ENCODE peak calls at places on chromosomes 11 and 22, in four cellular contexts. I is lower lobe of right lung, D is fibroblast of mammary gland, V is SJSA1. Q is an unnamed sample.

GRCh38 chr22:29700949-29701927 is 18.6 kb upstream of the CABP7 start:
- DNase-seq in I (no peak), D (peak; percentile 28), V (no peak), Q (no peak)

GRCh38 chr11:37286890-37287289 is 688.9 kb upstream of the RAG2 start:
- DNase-seq in V (no peak), D (no peak), I (no peak), Q (no peak)

GRCh38 chr22:29219881-29220670 is 14.4 kb downstream of the EMID1 start:
- DNase-seq in I (no peak), D (no peak), V (no peak), Q (no peak)

GRCh38 chr11:73452726-73453125 is 76.5 kb downstream of the RELT start:
- DNase-seq in I (no peak), V (no peak), D (no peak), Q (no peak)

GRCh38 chr22:22884888-22885840 is 2.5 kb upstream of the IGLL5 start:
- DNase-seq in V (peak; percentile 23), I (no peak), D (no peak), Q (no peak)

GRCh38 chr11:34147581-34147980 is 42.2 kb downstream of the NAT10 start:
- DNase-seq in V (no peak), I (peak; percentile 4), D (no peak), Q (no peak)

GRCh38 chr11:133840479-133840941 is 4.8 kb downstream of the SPATA19 start:
- DNase-seq in I (no peak), D (no peak), V (no peak), Q (no peak)

GRCh38 chr11:132587716-132588115 is 944.6 kb downstream of the OPCML start:
- DNase-seq in I (no peak), V (no peak), D (no peak), Q (no peak)

GRCh38 chr11:723120-723883 is 17.3 kb downstream of the EPS8L2 start:
- DNase-seq in D (peak; percentile 62), V (no peak), I (peak; percentile 52), Q (no peak)

GRCh38 chr11:115456019-115456418 is 48.2 kb downstream of the CADM1 start:
- DNase-seq in V (no peak), D (no peak), I (no peak), Q (no peak)

GRCh38 chr11:42778193-42778592 is 533.6 kb upstream of the API5 start:
- DNase-seq in I (no peak), V (no peak), D (no peak), Q (no peak)

GRCh38 chr11:73812234-73812633 is 24.6 kb downstream of the MRPL48 start:
- DNase-seq in I (no peak), D (no peak), V (no peak), Q (no peak)

GRCh38 chr22:46110215-46110614 is 40.1 kb upstream of the PPARA start:
- DNase-seq in I (no peak), V (peak; percentile 65), D (peak; percentile 77), Q (no peak)

GRCh38 chr11:60974726-60975125 is 3.2 kb downstream of the CD6 start:
- DNase-seq in I (no peak), V (no peak), D (no peak), Q (no peak)

GRCh38 chr22:26348810-26349526 is 80.1 kb upstream of the ASPHD2 start:
- DNase-seq in D (no peak), I (no peak), V (no peak), Q (no peak)

GRCh38 chr11:12701815-12702214 is 27.6 kb downstream of the TEAD1 start:
- DNase-seq in I (no peak), V (no peak), D (no peak), Q (no peak)

GRCh38 chr22:44399196-44399837 is 86.6 kb upstream of the SHISAL1 start:
- DNase-seq in D (no peak), I (peak; percentile 24), V (peak; percentile 28), Q (peak; percentile 39)

GRCh38 chr11:82767123-82767522 is 33.5 kb upstream of the FAM181B start:
- DNase-seq in I (no peak), V (no peak), D (peak; percentile 4), Q (no peak)

GRCh38 chr11:6925636-6926207 is 504 bp upstream of the ZNF215 start:
- DNase-seq in V (no peak), I (no peak), D (peak; percentile 40), Q (no peak)

GRCh38 chr11:114162719-114163123 is 103.2 kb downstream of the ZBTB16 start:
- DNase-seq in V (peak; percentile 51), D (peak; percentile 100), I (peak; percentile 76), Q (peak; percentile 84)

GRCh38 chr22:43829904-43830851 is 18.1 kb upstream of the EFCAB6 start:
- DNase-seq in D (peak; percentile 69), I (peak; percentile 56), V (no peak), Q (peak; percentile 71)

GRCh38 chr11:122137081-122137793 is 21.2 kb upstream of the BLID start:
- DNase-seq in D (peak; percentile 93), V (no peak), I (no peak), Q (no peak)

GRCh38 chr11:100999756-101000155 is 129.9 kb downstream of the PGR start:
- DNase-seq in I (no peak), D (no peak), V (no peak), Q (no peak)

GRCh38 chr11:129278586-129279319 is 86.6 kb upstream of the ARHGAP32 start:
- DNase-seq in I (peak; percentile 49), D (no peak), V (no peak), Q (peak; percentile 69)

GRCh38 chr11:105092255-105093239 is 47.0 kb downstream of the CARD18 start:
- DNase-seq in I (no peak), D (peak; percentile 9), V (no peak), Q (no peak)

GRCh38 chr11:14422052-14422813 is 63.2 kb upstream of the RRAS2 start:
- DNase-seq in V (peak; percentile 100), D (peak; percentile 99), I (peak; percentile 76), Q (peak; percentile 81)

GRCh38 chr11:63635762-63636465 is 21.7 kb upstream of the PLAAT3 start:
- DNase-seq in D (peak; percentile 69), I (no peak), V (peak; percentile 73), Q (no peak)

GRCh38 chr11:11125618-11126017 is 227.4 kb downstream of the CSNK2A3 start:
- DNase-seq in I (no peak), D (no peak), V (no peak), Q (no peak)

GRCh38 chr22:36891646-36892045 is 21.8 kb upstream of the CSF2RB start:
- DNase-seq in I (no peak), D (no peak), V (no peak), Q (no peak)

GRCh38 chr11:120032766-120033390 is 105.0 kb downstream of the TRIM29 start:
- DNase-seq in V (no peak), D (no peak), I (no peak), Q (no peak)

GRCh38 chr11:3356858-3357257 is 22.1 kb downstream of the ZNF195 start:
- DNase-seq in I (no peak), V (no peak), D (no peak), Q (no peak)

GRCh38 chr22:46045459-46046298 is 68.7 kb upstream of the WNT7B start:
- DNase-seq in D (no peak), V (no peak), I (peak; percentile 47), Q (peak; percentile 70)

GRCh38 chr11:69876013-69876412 is 56.8 kb upstream of the FGF3 start:
- DNase-seq in V (peak; percentile 48), D (no peak), I (peak; percentile 14), Q (peak; percentile 41)

GRCh38 chr11:77039491-77040400 is 5.5 kb downstream of the B3GNT6 start:
- DNase-seq in V (no peak), D (peak; percentile 42), I (no peak), Q (peak; percentile 70)

GRCh38 chr11:46914910-46915309 is 3.4 kb downstream of the LRP4 start:
- DNase-seq in I (no peak), D (no peak), V (no peak), Q (no peak)

GRCh38 chr11:46916251-46916650 is 2.1 kb downstream of the LRP4 start:
- DNase-seq in D (no peak), V (no peak), I (no peak), Q (no peak)

GRCh38 chr11:46914363-46914762 is 4.0 kb downstream of the LRP4 start:
- DNase-seq in V (no peak), I (no peak), D (peak; percentile 77), Q (no peak)

GRCh38 chr11:46912526-46913150 is 5.7 kb downstream of the LRP4 start:
- DNase-seq in I (no peak), D (no peak), V (no peak), Q (no peak)

GRCh38 chr11:46913484-46913883 is 4.9 kb downstream of the LRP4 start:
- DNase-seq in V (no peak), D (no peak), I (no peak), Q (no peak)
- H3K4me3 ChIP-seq in V (no peak overlapping the region), D (no peak overlapping the region), I (no peak overlapping the region), Q (no peak overlapping the region)

GRCh38 chr22:24069721-24070120 is 58.6 kb downstream of the CABIN1 start:
- DNase-seq in D (no peak), I (no peak), V (no peak), Q (peak; percentile 50)
- H3K4me3 ChIP-seq in D (no peak overlapping the region), I (no peak overlapping the region), V (no peak overlapping the region), Q (no peak overlapping the region)

DNA sequence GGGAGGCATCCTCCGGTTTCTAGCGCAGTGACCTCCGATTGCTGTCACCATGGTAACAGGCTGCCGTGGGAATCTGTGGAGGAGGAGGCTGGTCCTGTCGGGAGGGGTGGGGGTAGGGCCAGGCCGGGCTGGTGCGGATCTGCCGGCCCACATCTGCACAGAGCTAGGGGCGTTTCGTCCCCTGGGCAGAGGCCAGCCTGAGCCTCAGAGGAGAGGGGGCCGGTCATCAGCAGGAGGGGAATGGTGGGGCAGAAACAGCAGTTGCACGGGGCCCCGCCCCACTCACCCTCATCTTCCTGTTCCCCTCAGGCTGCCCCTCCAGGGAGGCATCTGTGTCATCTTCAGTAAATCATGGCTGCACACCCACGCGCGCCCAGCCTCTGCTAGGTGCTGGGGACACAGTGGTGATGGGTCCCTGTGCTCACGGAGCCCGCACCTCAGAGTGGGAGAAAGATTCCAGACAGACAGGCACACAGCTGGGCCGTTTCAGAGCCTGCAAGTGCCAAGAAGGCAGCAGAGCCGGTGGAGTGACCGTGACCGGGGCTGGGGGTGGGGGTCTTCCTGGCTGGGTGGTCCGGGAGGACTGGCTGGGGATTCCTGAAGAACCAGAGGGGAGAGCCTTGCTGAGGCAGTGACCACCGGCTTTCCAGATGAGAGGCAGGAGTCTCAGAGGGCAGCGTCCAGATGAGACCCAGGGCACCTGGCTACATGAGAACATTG is 120.5 kb downstream of the CACNA1I start:
- DNase-seq in V (no peak), D (no peak), I (no peak), Q (no peak)
- H3K4me3 ChIP-seq in V (no peak overlapping the region), D (no peak overlapping the region), I (no peak overlapping the region), Q (no peak overlapping the region)

DNA sequence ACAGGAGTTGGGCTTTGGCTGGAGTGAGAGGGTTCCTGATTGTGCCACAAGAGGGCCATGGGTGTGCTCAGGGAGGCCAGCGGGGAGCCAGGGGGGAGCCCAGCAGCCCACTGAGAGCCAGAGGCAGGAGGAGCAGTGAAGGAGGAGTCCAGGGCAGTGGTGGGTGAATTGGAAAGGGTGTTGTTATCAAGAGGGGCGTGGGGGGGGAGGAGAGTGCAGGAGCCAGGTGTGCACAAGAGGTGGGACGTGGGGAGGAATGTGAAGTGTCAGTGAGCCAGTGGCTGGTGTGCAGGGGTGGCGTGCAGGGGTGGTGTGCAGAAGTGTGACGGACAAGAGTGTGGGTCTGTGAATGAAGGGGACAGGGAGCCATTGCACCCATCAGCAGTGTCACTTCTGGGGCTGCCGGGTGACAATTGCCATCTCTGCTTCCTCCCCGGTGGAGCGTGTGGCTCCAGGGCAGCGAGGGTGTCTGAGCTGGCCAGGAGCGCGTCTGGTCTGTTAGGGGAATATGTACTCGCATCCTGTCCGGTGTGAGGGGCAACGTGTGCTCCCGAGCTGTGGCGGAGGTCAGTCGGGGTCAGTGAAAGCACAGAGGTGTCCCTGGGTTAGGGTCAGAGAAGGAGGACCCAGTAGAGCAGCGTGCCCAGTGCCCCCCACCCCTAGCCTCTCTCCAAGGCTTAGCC is 1.7 kb downstream of the CLCF1 start:
- DNase-seq in I (peak; percentile 64), D (peak; percentile 61), V (peak; percentile 82), Q (peak; percentile 77)
- H3K4me3 ChIP-seq in I (peak overlapping the region; percentile 71), D (peak overlapping the region; percentile 52), V (peak overlapping the region; percentile 88), Q (peak overlapping the region; percentile 73)